ENCODE peak calls at places on chromosomes 7 and 10, in eight cellular contexts. X is upper lobe of left lung, E is HCT116, U is HepG2, A is Panc1, B is GM23338, D is K562, V is GM12878. P is an unnamed sample.

GRCh38 chr10:87619705-87620104 is 40.0 kb upstream of the PAPSS2 start:
- ATAC-seq in X (peak; percentile 92), E (no peak), U (peak; percentile 18), A (no peak), B (no peak), D (no peak), V (no peak), P (no peak)

GRCh38 chr7:149469806-149470205 is 8.9 kb upstream of the ZNF777 start:
- ATAC-seq in X (no peak), E (no peak), U (no peak), A (peak; percentile 31), B (no peak), D (no peak), V (no peak), P (no peak)

GRCh38 chr10:108303149-108303548 is 1138.6 kb upstream of the SORCS1 start:
- ATAC-seq in X (no peak), E (no peak), U (no peak), A (no peak), B (no peak), D (no peak), V (peak; percentile 93), P (no peak)

GRCh38 chr10:103413540-103413939 is 17.1 kb downstream of the PDCD11 start:
- ATAC-seq in X (no peak), E (no peak), U (no peak), A (no peak), B (no peak), D (no peak), V (no peak), P (no peak)

GRCh38 chr7:28698744-28699291 is 259.3 kb downstream of the TRIL start:
- ATAC-seq in X (no peak), E (no peak), U (no peak), A (no peak), B (no peak), D (no peak), V (peak; percentile 77), P (no peak)

GRCh38 chr7:51046103-51046466 is 263.4 kb upstream of the GRB10 start:
- ATAC-seq in X (peak; percentile 61), E (peak; percentile 51), U (no peak), A (peak; percentile 53), B (no peak), D (no peak), V (no peak), P (no peak)

GRCh38 chr10:23099816-23100215 is 4.4 kb downstream of the MSRB2 start:
- ATAC-seq in X (no peak), E (no peak), U (peak; percentile 73), A (no peak), B (no peak), D (no peak), V (no peak), P (no peak)

GRCh38 chr7:621572-622285 is 102.1 kb upstream of the PDGFA start:
- ATAC-seq in X (no peak), E (no peak), U (no peak), A (no peak), B (peak; percentile 60), D (no peak), V (no peak), P (no peak)

GRCh38 chr10:82377608-82378007 is 502.6 kb downstream of the NRG3 start:
- ATAC-seq in X (no peak), E (no peak), U (no peak), A (no peak), B (peak; percentile 61), D (no peak), V (no peak), P (no peak)

GRCh38 chr10:132355754-132356153 is 23.8 kb downstream of the LRRC27 start:
- ATAC-seq in X (no peak), E (no peak), U (no peak), A (no peak), B (no peak), D (no peak), V (no peak), P (no peak)

GRCh38 chr10:131452926-131453771 is 141.6 kb upstream of the TCERG1L start:
- ATAC-seq in X (peak; percentile 44), E (no peak), U (peak; percentile 24), A (no peak), B (peak; percentile 86), D (no peak), V (no peak), P (no peak)

GRCh38 chr7:2129376-2130375 is 103.1 kb downstream of the MAD1L1 start:
- ATAC-seq in X (no peak), E (no peak), U (no peak), A (no peak), B (no peak), D (no peak), V (no peak), P (no peak)

GRCh38 chr7:114539575-114539974 is 125.0 kb downstream of the FOXP2 start:
- ATAC-seq in X (no peak), E (peak; percentile 77), U (peak; percentile 60), A (no peak), B (peak; percentile 38), D (no peak), V (peak; percentile 72), P (no peak)

GRCh38 chr7:42236266-42237161 is 495 bp downstream of the GLI3 start:
- ATAC-seq in X (peak; percentile 49), E (no peak), U (peak; percentile 57), A (peak; percentile 56), B (peak; percentile 54), D (no peak), V (peak; percentile 47), P (peak; percentile 11)

GRCh38 chr7:42235734-42236133 is 1.3 kb downstream of the GLI3 start:
- ATAC-seq in X (no peak), E (no peak), U (no peak), A (no peak), B (no peak), D (no peak), V (no peak), P (no peak)

GRCh38 chr7:42238709-42239395 is 1.8 kb upstream of the GLI3 start:
- ATAC-seq in X (no peak), E (no peak), U (no peak), A (no peak), B (peak; percentile 41), D (no peak), V (no peak), P (no peak)

GRCh38 chr7:42237891-42238531 is 1.0 kb upstream of the GLI3 start:
- ATAC-seq in X (no peak), E (no peak), U (no peak), A (peak; percentile 54), B (peak; percentile 30), D (peak; percentile 26), V (no peak), P (peak; percentile 60)

GRCh38 chr7:42237162-42237821 is at the start of gene GLI3:
- ATAC-seq in X (peak; percentile 83), E (no peak), U (peak; percentile 80), A (peak; percentile 71), B (peak; percentile 35), D (peak; percentile 92), V (peak; percentile 71), P (peak; percentile 86)
- TF ChIP-seq CTCF in X (peak; percentile 27), E (no peak), U (no peak), A (no peak), B (no peak), D (no peak), V (no peak), P (no peak)

GRCh38 chr10:71389768-71390434 is 6.8 kb upstream of the CDH23 start:
- ATAC-seq in X (no peak), E (no peak), U (no peak), A (no peak), B (no peak), D (no peak), V (no peak), P (no peak)
- H3K4me3 ChIP-seq in X (no peak overlapping the region), E (no peak overlapping the region), U (no peak overlapping the region), A (no peak overlapping the region), B (no peak overlapping the region), D (no peak overlapping the region), V (no peak overlapping the region), P (no peak overlapping the region)

DNA sequence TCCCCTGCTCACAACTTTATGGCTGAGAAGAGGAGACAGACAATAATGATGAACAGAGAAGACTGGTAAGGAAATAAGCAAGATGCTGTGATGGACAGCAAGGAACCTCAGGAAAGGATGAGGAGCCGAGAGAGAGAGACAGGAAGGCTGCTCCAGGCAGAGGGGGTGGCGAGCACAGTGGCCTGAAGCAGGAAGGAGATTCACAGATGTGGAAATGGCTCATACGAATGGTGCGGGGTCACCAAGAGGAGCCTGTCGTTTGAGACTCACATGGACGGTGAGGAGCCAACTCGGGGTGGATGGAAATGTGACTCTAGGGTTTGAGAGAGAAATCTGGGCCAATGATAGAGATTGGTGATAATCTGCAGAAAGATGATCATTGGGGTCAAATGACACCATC is 43.7 kb downstream of the KIAA1549 start:
- ATAC-seq in X (no peak), E (no peak), U (no peak), A (no peak), B (no peak), D (no peak), V (no peak), P (no peak)
- TF ChIP-seq POLR2AphosphoS5 in X (no peak), E (no peak), U (no peak), A (no peak), B (no peak), D (no peak), V (no peak), P (no peak)

GRCh38 chr10:234708-235406 is 99.6 kb downstream of the ZMYND11 start:
- ATAC-seq in X (no peak), E (no peak), U (no peak), A (no peak), B (no peak), D (no peak), V (no peak), P (no peak)
- TF ChIP-seq CTCF in X (no peak), E (no peak), U (no peak), A (no peak), B (no peak), D (no peak), V (no peak), P (no peak)

DNA sequence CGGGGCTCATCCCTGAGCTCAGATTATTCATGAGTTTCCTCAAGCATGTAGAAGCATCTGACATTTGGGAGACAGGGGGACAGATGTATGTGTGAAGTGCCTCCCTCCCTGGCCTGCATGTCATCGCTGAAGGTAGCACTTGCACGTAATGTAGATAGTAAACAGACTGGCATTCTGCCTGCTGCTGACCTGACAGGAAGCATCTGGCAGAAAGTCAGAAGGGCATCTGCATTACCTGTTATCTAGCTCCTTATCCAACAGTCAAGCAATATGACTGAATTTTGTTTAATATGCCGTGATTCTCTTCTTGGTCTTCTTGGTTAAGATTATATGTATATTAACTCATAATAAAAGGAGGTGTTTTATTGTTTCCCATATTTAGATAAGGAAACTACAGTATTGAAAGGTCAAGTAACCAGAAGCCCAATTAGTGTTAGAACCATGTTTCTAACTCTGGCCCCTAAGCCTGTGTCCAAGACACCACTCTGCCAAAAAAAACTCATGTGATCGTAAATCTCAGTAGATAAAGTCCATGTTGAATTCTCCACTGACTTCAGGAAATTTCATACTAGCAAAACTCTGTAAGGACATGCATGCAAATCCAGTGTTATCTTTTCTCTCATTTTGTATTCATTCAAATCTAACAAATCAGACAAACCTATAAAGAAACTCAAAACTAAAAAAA is 918.1 kb upstream of the MBL2 start:
- ATAC-seq in X (no peak), E (no peak), U (no peak), A (no peak), B (no peak), D (no peak), V (no peak), P (no peak)
- H3K4me3 ChIP-seq in X (no peak overlapping the region), E (no peak overlapping the region), U (no peak overlapping the region), A (no peak overlapping the region), B (no peak overlapping the region), D (no peak overlapping the region), V (no peak overlapping the region), P (no peak overlapping the region)

GRCh38 chr10:84493951-84494848 is 165.8 kb downstream of the CCSER2 start:
- ATAC-seq in X (no peak), E (peak; percentile 92), U (peak; percentile 22), A (peak; percentile 84), B (no peak), D (no peak), V (no peak), P (no peak)
- TF ChIP-seq POLR2AphosphoS5 in X (no peak), E (peak; percentile 55), U (no peak), A (no peak), B (no peak), D (no peak), V (no peak), P (no peak)

P was measured in gastroesophageal sphincter.